ENCODE peak calls at places on chromosomes 11 and 22, in four cellular contexts. H is posterior cingulate gyrus, C is HEK293T, E is cardiac fibroblast. X is an unnamed sample.

GRCh38 chr11:35418282-35418846 is 994 bp downstream of the SLC1A2 start:
- DNase-seq in C (no peak), H (peak), E (no peak), X (peak)

GRCh38 chr11:60125962-60126585 is 37.6 kb downstream of the MS4A2 start:
- DNase-seq in H (no peak), C (no peak), E (no peak), X (no peak)

GRCh38 chr22:19745155-19746133 is 15.1 kb upstream of the TBX1 start:
- DNase-seq in C (no peak), H (no peak), E (no peak), X (no peak)

GRCh38 chr11:131609317-131609716 is 238.9 kb downstream of the NTM start:
- DNase-seq in E (no peak), C (no peak), H (no peak), X (peak)

GRCh38 chr22:44100411-44100810 is 76.3 kb downstream of the PARVB start:
- DNase-seq in C (no peak), H (no peak), E (no peak), X (no peak)

GRCh38 chr11:123702137-123702536 is 39.3 kb downstream of the ZNF202 start:
- DNase-seq in E (peak), C (no peak), H (peak), X (no peak)

GRCh38 chr11:44630511-44631210 is 65.2 kb downstream of the CD82 start:
- DNase-seq in C (no peak), E (no peak), H (no peak), X (no peak)

GRCh38 chr11:46643986-46644385 is 26.6 kb downstream of the ATG13 start:
- DNase-seq in H (no peak), C (no peak), E (no peak), X (no peak)

GRCh38 chr11:75482310-75482606 is 43.5 kb downstream of the GDPD5 start:
- DNase-seq in H (no peak), C (no peak), E (no peak), X (no peak)

GRCh38 chr11:107017433-107018227 is 646 bp downstream of the GUCY1A2 start:
- DNase-seq in E (peak), C (peak), H (peak), X (peak)

GRCh38 chr22:27718186-27719032 is 83.1 kb downstream of the MN1 start:
- DNase-seq in C (peak), H (no peak), E (peak), X (peak)

GRCh38 chr11:113577356-113578163 is 102.4 kb upstream of the DRD2 start:
- DNase-seq in E (no peak), C (no peak), H (no peak), X (no peak)

GRCh38 chr11:24091594-24091993 is 405.3 kb upstream of the LUZP2 start:
- DNase-seq in C (no peak), H (no peak), E (no peak), X (no peak)

GRCh38 chr11:134014502-134014901 is 54.4 kb upstream of the JAM3 start:
- DNase-seq in E (no peak), H (no peak), C (peak), X (peak)

GRCh38 chr11:33622806-33623205 is 77.8 kb downstream of the C11orf91 start:
- DNase-seq in C (no peak), H (no peak), E (no peak), X (no peak)

GRCh38 chr22:40534379-40535188 is 101.9 kb downstream of the MRTFA start:
- DNase-seq in C (no peak), H (peak), E (peak), X (peak)

GRCh38 chr11:123478352-123478986 is 48.4 kb downstream of the GRAMD1B start:
- DNase-seq in H (peak), C (peak), E (peak), X (peak)

GRCh38 chr11:3160252-3161031 is 4.7 kb downstream of the OSBPL5 start:
- DNase-seq in C (peak), E (peak), H (peak), X (peak)

GRCh38 chr11:26753738-26754504 is 32.1 kb upstream of the SLC5A12 start:
- DNase-seq in E (peak), C (peak), H (peak), X (peak)

GRCh38 chr22:37636186-37636948 is 3.1 kb upstream of the SH3BP1 start:
- DNase-seq in E (peak), H (no peak), C (no peak), X (peak)

GRCh38 chr11:77557553-77557952 is 32.2 kb upstream of the AQP11 start:
- DNase-seq in H (no peak), E (peak), C (peak), X (no peak)

GRCh38 chr22:49570032-49570848 is 257.4 kb downstream of the BRD1 start:
- DNase-seq in E (no peak), C (no peak), H (no peak), X (no peak)

GRCh38 chr22:17569971-17570511 is 6.7 kb downstream of the SLC25A18 start:
- DNase-seq in E (peak), H (no peak), C (no peak), X (no peak)

GRCh38 chr11:121048464-121049233 is 24.7 kb downstream of the TBCEL start:
- DNase-seq in C (no peak), H (no peak), E (peak), X (no peak)

GRCh38 chr11:123408619-123409455 is 21.2 kb upstream of the GRAMD1B start:
- DNase-seq in H (no peak), E (no peak), C (no peak), X (no peak)

GRCh38 chr22:31919730-31920129 is 24.6 kb upstream of the YWHAH start:
- DNase-seq in E (no peak), C (no peak), H (no peak), X (no peak)

GRCh38 chr11:133078591-133079179 is 453.6 kb downstream of the OPCML start:
- DNase-seq in H (peak), E (peak), C (peak), X (peak)